ENCODE peak calls at places on chromosome 19, in six cellular contexts. R, B, M, U, N and P are unnamed samples.
A peak's percentile ranks its signal among the peaks of the same experiment; 100 is the strongest.

GRCh38 chr19:15453091-15453498 is 3.3 kb upstream of the WIZ start:
- DNase-seq in R (no peak), B (no peak), M (peak; percentile 51), U (peak; percentile 80), N (no peak), P (no peak)

GRCh38 chr19:38442736-38443135 is 9.2 kb downstream of the RYR1 start:
- DNase-seq in R (no peak), B (no peak), M (no peak), U (no peak), N (no peak), P (no peak)

GRCh38 chr19:55626350-55626749 is 2.0 kb upstream of the ZNF784 start:
- DNase-seq in R (no peak), B (no peak), M (no peak), U (no peak), N (no peak), P (peak; percentile 54)

GRCh38 chr19:38564981-38565685 is 52.6 kb downstream of the MAP4K1 start:
- DNase-seq in R (no peak), B (peak; percentile 6), M (peak; percentile 38), U (peak; percentile 82), N (no peak), P (no peak)

GRCh38 chr19:45863840-45864628 is at the start of gene FOXA3:
- DNase-seq in R (no peak), B (peak; percentile 15), M (peak; percentile 89), U (peak; percentile 90), N (peak; percentile 53), P (peak; percentile 37)

GRCh38 chr19:27962260-27962659 is 1250.7 kb downstream of the UQCRFS1 start:
- DNase-seq in R (no peak), B (peak; percentile 79), M (no peak), U (no peak), N (no peak), P (no peak)

GRCh38 chr19:13817615-13818371 is 22.6 kb downstream of the ZSWIM4 start:
- DNase-seq in R (no peak), B (no peak), M (peak; percentile 81), U (peak; percentile 91), N (peak; percentile 99), P (no peak)

GRCh38 chr19:35901854-35902661 is at the start of gene HCST:
- DNase-seq in R (no peak), B (peak; percentile 75), M (no peak), U (peak; percentile 21), N (no peak), P (peak; percentile 56)

GRCh38 chr19:38210458-38210987 is 13.5 kb downstream of the DPF1 start:
- DNase-seq in R (no peak), B (peak; percentile 17), M (peak; percentile 91), U (no peak), N (no peak), P (no peak)

GRCh38 chr19:14949876-14950275 is 8.6 kb downstream of the OR7C2 start:
- DNase-seq in R (no peak), B (no peak), M (no peak), U (no peak), N (no peak), P (no peak)

GRCh38 chr19:19157808-19158207 is 12.3 kb downstream of the MEF2B start:
- DNase-seq in R (no peak), B (no peak), M (no peak), U (no peak), N (no peak), P (no peak)

GRCh38 chr19:19162495-19162894 is 7.6 kb downstream of the MEF2B start:
- DNase-seq in R (no peak), B (no peak), M (no peak), U (no peak), N (no peak), P (no peak)

GRCh38 chr19:19165396-19165795 is 4.7 kb downstream of the MEF2B start:
- DNase-seq in R (no peak), B (no peak), M (no peak), U (no peak), N (no peak), P (no peak)

GRCh38 chr19:19159534-19159933 is 10.5 kb downstream of the MEF2B start:
- DNase-seq in R (no peak), B (no peak), M (no peak), U (no peak), N (no peak), P (no peak)

GRCh38 chr19:19160489-19161035 is 9.5 kb downstream of the MEF2B start:
- DNase-seq in R (no peak), B (no peak), M (no peak), U (no peak), N (no peak), P (no peak)
- H3K27ac ChIP-seq in R (no peak overlapping the region), B (no peak overlapping the region), M (no peak overlapping the region), U (no peak overlapping the region), N (no peak overlapping the region), P (no peak overlapping the region)

GRCh38 chr19:29565171-29565570 is 39.4 kb downstream of the VSTM2B start:
- DNase-seq in R (no peak), B (no peak), M (no peak), U (no peak), N (no peak), P (no peak)

GRCh38 chr19:29566496-29567054 is 39.5 kb upstream of the POP4 start:
- DNase-seq in R (no peak), B (no peak), M (no peak), U (no peak), N (no peak), P (no peak)

GRCh38 chr19:29569038-29569911 is 36.8 kb upstream of the POP4 start:
- DNase-seq in R (no peak), B (no peak), M (no peak), U (no peak), N (no peak), P (no peak)

GRCh38 chr19:29568036-29568788 is 37.9 kb upstream of the POP4 start:
- DNase-seq in R (no peak), B (no peak), M (no peak), U (no peak), N (no peak), P (no peak)

GRCh38 chr19:29567366-29567915 is 38.6 kb upstream of the POP4 start:
- DNase-seq in R (no peak), B (no peak), M (no peak), U (no peak), N (no peak), P (no peak)
- H3K9me3 ChIP-seq in R (no peaks in the 10 kb centered on the region), B (no peaks in the 10 kb centered on the region), M (no peaks in the 10 kb centered on the region), U (no peaks in the 10 kb centered on the region), N (no peaks in the 10 kb centered on the region), P (no peaks in the 10 kb centered on the region)

GRCh38 chr19:30968210-30968609 is 381.0 kb downstream of the TSHZ3 start:
- DNase-seq in R (no peak), B (no peak), M (no peak), U (no peak), N (peak; percentile 7), P (no peak)

GRCh38 chr19:30968841-30969399 is 380.3 kb downstream of the TSHZ3 start:
- DNase-seq in R (no peak), B (no peak), M (no peak), U (no peak), N (no peak), P (no peak)

DNA sequence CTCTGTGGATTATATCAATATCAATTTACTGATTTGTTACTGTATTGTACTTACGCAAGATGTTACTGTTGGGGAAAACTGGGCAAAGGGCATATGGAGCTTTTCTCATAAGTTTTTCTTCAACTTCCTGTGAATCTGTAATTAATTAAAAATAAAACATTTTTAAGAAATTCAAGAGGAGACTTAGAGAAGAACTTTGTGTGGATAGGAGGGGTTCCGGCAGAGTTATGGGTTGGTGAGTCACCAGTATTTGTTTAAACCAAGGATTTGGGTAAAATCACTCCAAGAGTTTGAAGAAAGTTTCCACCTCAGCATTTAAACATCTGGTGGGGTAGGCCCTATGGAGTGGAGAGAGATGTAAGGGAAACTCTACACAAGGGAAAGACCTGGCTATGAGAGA is 379.6 kb downstream of the TSHZ3 start:
- DNase-seq in R (no peak), B (no peak), M (no peak), U (no peak), N (no peak), P (no peak)
- H3K4me1 ChIP-seq in R (no peaks in the 10 kb centered on the region), B (no peaks in the 10 kb centered on the region), M (no peaks in the 10 kb centered on the region), U (no peaks in the 10 kb centered on the region), N (no peaks in the 10 kb centered on the region), P (no peaks in the 10 kb centered on the region)

GRCh38 chr19:3712663-3713531 is 4.7 kb downstream of the TJP3 start:
- DNase-seq in R (no peak), B (no peak), M (no peak), U (no peak), N (no peak), P (no peak)
- H3K27ac ChIP-seq in R (peak overlapping the region; percentile 82), B (no peak overlapping the region), M (peak overlapping the region; percentile 85), U (peak overlapping the region; percentile 56), N (no peak overlapping the region), P (no peak overlapping the region)

DNA sequence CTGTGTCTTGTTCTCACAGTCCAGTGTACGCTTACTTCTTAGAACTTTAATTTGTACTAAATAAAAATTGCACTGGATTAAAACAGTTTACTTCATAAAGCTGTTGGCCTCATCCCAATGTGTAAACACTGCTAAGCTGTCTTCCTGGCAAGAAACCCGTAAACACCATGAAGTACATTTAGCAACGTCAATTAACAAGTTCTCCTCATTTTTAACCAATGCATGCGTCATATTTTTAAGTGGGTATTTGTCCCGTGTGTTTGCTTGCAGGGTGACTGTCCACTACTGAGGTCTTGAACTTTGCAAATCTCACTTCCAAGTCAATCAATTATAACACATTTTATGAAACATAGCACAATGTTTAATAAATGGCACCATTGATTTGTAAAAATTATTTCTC is 28.2 kb downstream of the LAIR2 start:
- DNase-seq in R (no peak), B (no peak), M (no peak), U (no peak), N (no peak), P (no peak)
- H3K9me3 ChIP-seq in R (no peaks in the 10 kb centered on the region), B (no peaks in the 10 kb centered on the region), M (no peaks in the 10 kb centered on the region), U (no peaks in the 10 kb centered on the region), N (no peaks in the 10 kb centered on the region), P (no peaks in the 10 kb centered on the region)

DNA sequence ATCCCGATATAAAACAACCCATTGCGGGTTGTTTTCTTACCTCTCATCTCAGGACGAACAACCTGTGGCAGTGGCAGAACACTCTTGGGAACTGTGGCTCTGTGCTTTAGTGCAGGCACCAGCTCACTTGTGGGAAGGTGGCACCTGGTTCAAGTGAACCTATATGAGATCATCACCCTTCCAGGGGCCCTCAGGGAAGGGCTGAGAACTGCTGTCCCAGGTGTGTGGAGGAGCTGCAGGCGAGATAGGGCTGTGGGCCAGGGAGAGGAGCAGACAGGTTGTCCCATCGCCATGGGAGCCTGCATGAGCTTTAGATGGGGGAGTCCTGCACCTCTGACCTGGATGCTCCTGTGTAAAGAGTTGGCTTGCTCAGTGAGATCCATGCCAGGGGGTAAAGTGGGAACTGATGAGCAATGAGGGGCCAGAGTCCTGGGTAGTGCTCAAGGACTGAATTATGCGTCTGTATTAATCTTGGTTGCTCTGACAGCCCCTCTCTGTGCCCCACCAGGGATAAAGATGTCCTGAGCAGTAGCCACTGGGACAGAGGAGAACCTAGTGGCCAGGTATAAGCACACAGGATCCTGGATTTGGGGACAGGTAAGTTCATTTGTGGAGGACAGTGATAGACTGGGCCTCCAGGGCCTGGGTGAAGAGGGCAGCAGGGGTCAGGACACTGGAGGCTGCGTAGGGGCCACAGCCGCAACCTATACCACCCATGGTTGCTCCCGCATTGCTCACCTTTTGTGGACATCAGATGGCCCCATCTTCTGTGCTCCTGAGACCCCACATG is 8.7 kb downstream of the CEACAM4 start:
- DNase-seq in R (no peak), B (no peak), M (no peak), U (no peak), N (no peak), P (no peak)
- H3K4me1 ChIP-seq in R (no peaks in the 10 kb centered on the region), B (no peaks in the 10 kb centered on the region), M (no peaks in the 10 kb centered on the region), U (no peaks in the 10 kb centered on the region), N (no peaks in the 10 kb centered on the region), P (no peaks in the 10 kb centered on the region)

DNA sequence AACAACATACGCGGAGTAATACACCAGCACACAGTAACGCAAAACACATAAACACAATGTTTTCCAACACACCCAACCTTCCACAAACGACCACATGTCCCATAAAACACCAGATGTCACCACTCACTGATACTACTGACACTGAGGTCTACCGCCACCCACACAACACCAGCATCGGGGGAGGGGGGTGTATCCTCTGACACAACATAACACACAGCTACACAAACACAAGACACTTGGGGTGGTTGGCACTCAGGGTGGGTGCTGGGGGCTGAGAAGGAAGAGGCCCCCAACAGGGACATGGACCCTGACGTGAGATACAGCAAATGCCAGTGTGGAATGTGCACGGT is 1.5 kb upstream of the KCNN4 start:
- DNase-seq in R (no peak), B (no peak), M (no peak), U (no peak), N (no peak), P (no peak)
- H3K27ac ChIP-seq in R (peak overlapping the region; percentile 75), B (no peak overlapping the region), M (no peak overlapping the region), U (no peak overlapping the region), N (no peak overlapping the region), P (peak overlapping the region; percentile 19)